ENCODE peak calls at places on chromosome 18, in five cellular contexts. One of them, this sample, is unnamed.

GRCh38 chr18:37634516-37634915 is 68.9 kb upstream of the CELF4 start:
- DNase-seq in heart left ventricle: no peak
- DNase-seq in Peyer's patch: no peak
- DNase-seq in spleen: no peak
- DNase-seq in GM12892: no peak
- DNase-seq in this sample: no peak

GRCh38 chr18:47931707-47932103 is 1.2 kb upstream of the SMAD2 start:
- DNase-seq in spleen: peak
- DNase-seq in heart left ventricle: peak
- DNase-seq in GM12892: no peak
- DNase-seq in Peyer's patch: peak
- DNase-seq in this sample: no peak

GRCh38 chr18:78713064-78713463 is 266.6 kb upstream of the SALL3 start:
- DNase-seq in GM12892: no peak
- DNase-seq in Peyer's patch: no peak
- DNase-seq in spleen: peak
- DNase-seq in heart left ventricle: no peak
- DNase-seq in this sample: no peak

GRCh38 chr18:58303363-58303762 is 259.3 kb downstream of the NEDD4L start:
- DNase-seq in spleen: no peak
- DNase-seq in GM12892: peak
- DNase-seq in Peyer's patch: no peak
- DNase-seq in heart left ventricle: no peak
- DNase-seq in this sample: no peak

GRCh38 chr18:26655614-26656400 is 107.5 kb upstream of the KCTD1 start:
- DNase-seq in GM12892: no peak
- DNase-seq in spleen: no peak
- DNase-seq in heart left ventricle: peak
- DNase-seq in Peyer's patch: no peak
- DNase-seq in this sample: peak

GRCh38 chr18:60176271-60176670 is 196.3 kb downstream of the MC4R start:
- DNase-seq in GM12892: no peak
- DNase-seq in spleen: no peak
- DNase-seq in heart left ventricle: no peak
- DNase-seq in Peyer's patch: no peak
- DNase-seq in this sample: no peak

GRCh38 chr18:6719098-6719913 is 10.2 kb upstream of the ARHGAP28 start:
- DNase-seq in Peyer's patch: no peak
- DNase-seq in spleen: no peak
- DNase-seq in heart left ventricle: no peak
- DNase-seq in GM12892: no peak
- DNase-seq in this sample: no peak

GRCh38 chr18:78292602-78293001 is 687.0 kb upstream of the SALL3 start:
- DNase-seq in Peyer's patch: no peak
- DNase-seq in GM12892: no peak
- DNase-seq in heart left ventricle: no peak
- DNase-seq in spleen: no peak
- DNase-seq in this sample: no peak

GRCh38 chr18:22052405-22053105 is 116.8 kb upstream of the GATA6 start:
- DNase-seq in spleen: no peak
- DNase-seq in heart left ventricle: no peak
- DNase-seq in Peyer's patch: peak
- DNase-seq in GM12892: no peak
- DNase-seq in this sample: no peak

GRCh38 chr18:67515987-67516431 is 511 bp downstream of the DSEL start:
- DNase-seq in Peyer's patch: peak
- DNase-seq in heart left ventricle: peak
- DNase-seq in spleen: peak
- DNase-seq in GM12892: peak
- DNase-seq in this sample: peak

GRCh38 chr18:22848618-22849017 is 84.5 kb upstream of the RBBP8 start:
- DNase-seq in GM12892: no peak
- DNase-seq in spleen: no peak
- DNase-seq in heart left ventricle: no peak
- DNase-seq in Peyer's patch: no peak
- DNase-seq in this sample: no peak

GRCh38 chr18:27315001-27315400 is 129.9 kb upstream of the CHST9 start:
- DNase-seq in GM12892: no peak
- DNase-seq in heart left ventricle: no peak
- DNase-seq in spleen: no peak
- DNase-seq in Peyer's patch: no peak
- DNase-seq in this sample: no peak

GRCh38 chr18:61764381-61764780 is 128.4 kb downstream of the RNF152 start:
- DNase-seq in GM12892: no peak
- DNase-seq in Peyer's patch: no peak
- DNase-seq in heart left ventricle: no peak
- DNase-seq in spleen: no peak
- DNase-seq in this sample: no peak

GRCh38 chr18:907171-907879 is 2.7 kb downstream of the ADCYAP1 start:
- DNase-seq in heart left ventricle: no peak
- DNase-seq in GM12892: no peak
- DNase-seq in Peyer's patch: no peak
- DNase-seq in spleen: no peak
- DNase-seq in this sample: no peak

GRCh38 chr18:48303883-48304282 is 105.3 kb downstream of the ZBTB7C start:
- DNase-seq in spleen: peak
- DNase-seq in GM12892: no peak
- DNase-seq in Peyer's patch: no peak
- DNase-seq in heart left ventricle: no peak
- DNase-seq in this sample: no peak

GRCh38 chr18:77765468-77765867 is 515.8 kb downstream of the GALR1 start:
- DNase-seq in Peyer's patch: no peak
- DNase-seq in GM12892: no peak
- DNase-seq in spleen: no peak
- DNase-seq in heart left ventricle: no peak
- DNase-seq in this sample: peak

DNA sequence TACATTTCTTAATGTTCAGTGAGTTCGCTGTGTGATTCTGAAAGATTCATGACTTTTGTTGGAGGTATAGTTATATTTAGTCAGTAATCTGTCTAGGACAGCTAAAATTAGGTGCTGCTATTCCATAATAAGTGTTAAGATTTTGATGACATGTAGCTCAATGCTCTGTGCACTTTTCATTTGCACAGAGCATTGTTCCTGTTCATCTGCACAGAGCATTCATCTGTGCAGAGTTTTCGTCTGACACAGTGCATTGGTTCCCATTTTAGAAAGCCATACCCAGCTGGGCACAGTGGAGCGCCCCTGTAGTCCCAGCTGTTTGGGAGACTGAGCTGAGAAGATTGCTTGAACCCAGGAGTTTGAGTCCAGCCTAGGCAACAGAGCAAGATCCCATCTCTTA is 8.6 kb downstream of the POLI start:
- DNase-seq in heart left ventricle: no peak
- DNase-seq in GM12892: no peak
- DNase-seq in Peyer's patch: no peak
- DNase-seq in spleen: no peak
- DNase-seq in this sample: no peak
- TF ChIP-seq POLR2A in heart left ventricle: no peak
- TF ChIP-seq POLR2A in GM12892: no peak
- TF ChIP-seq POLR2A in Peyer's patch: no peak
- TF ChIP-seq POLR2A in spleen: no peak
- TF ChIP-seq POLR2A in this sample: no peak

GRCh38 chr18:55592106-55592505 is 4.1 kb upstream of the TCF4 start:
- DNase-seq in GM12892: no peak
- DNase-seq in heart left ventricle: no peak
- DNase-seq in Peyer's patch: no peak
- DNase-seq in spleen: no peak
- DNase-seq in this sample: no peak

GRCh38 chr18:55588001-55588875 is at the start of gene TCF4:
- DNase-seq in heart left ventricle: peak
- DNase-seq in GM12892: peak
- DNase-seq in spleen: peak
- DNase-seq in Peyer's patch: peak
- DNase-seq in this sample: peak

GRCh38 chr18:55588876-55589595 is 1.0 kb upstream of the TCF4 start:
- DNase-seq in Peyer's patch: no peak
- DNase-seq in GM12892: no peak
- DNase-seq in heart left ventricle: no peak
- DNase-seq in spleen: no peak
- DNase-seq in this sample: peak

GRCh38 chr18:55587341-55588000 is 521 bp downstream of the TCF4 start:
- DNase-seq in GM12892: no peak
- DNase-seq in heart left ventricle: peak
- DNase-seq in spleen: no peak
- DNase-seq in Peyer's patch: no peak
- DNase-seq in this sample: no peak

DNA sequence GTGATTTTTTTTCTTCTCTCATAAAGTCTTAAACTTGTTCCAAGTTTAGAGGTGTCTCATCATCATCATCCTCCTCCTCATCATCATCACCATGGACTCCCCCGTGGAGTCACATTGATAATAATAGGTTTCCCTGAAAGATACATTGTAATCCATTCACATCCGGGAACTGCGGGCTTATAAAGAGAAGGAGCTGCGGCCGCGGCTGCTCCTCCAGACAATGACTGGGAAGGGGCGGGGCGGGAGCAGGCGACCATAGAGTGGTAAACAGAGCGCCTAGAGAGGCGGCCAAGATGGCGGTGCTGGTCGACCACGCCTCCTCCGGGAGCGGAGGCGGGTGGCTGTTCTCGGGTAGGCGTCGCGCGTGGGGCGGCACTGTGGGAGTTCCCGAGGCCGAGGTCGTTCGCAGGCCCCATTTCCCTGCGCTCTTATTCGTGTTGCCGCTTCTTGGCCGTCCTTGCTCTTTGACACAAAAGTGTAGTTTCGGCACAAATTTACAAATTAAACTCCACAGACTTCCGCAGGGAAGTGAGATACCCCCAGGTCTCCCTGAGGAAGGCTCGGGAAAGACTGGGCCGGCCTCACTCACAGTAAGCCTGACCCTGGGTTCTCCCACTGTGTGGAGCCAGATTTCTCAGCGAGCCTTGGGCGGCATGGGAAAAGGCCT is 1.8 kb upstream of the TCF4 start:
- DNase-seq in spleen: peak
- DNase-seq in Peyer's patch: peak
- DNase-seq in GM12892: peak
- DNase-seq in heart left ventricle: peak
- DNase-seq in this sample: peak
- TF ChIP-seq POLR2A in spleen: peak
- TF ChIP-seq POLR2A in Peyer's patch: no peak
- TF ChIP-seq POLR2A in GM12892: peak
- TF ChIP-seq POLR2A in heart left ventricle: no peak
- TF ChIP-seq POLR2A in this sample: peak

GRCh38 chr18:13175754-13176210 is 42.8 kb upstream of the LDLRAD4 start:
- DNase-seq in spleen: no peak
- DNase-seq in GM12892: no peak
- DNase-seq in Peyer's patch: peak
- DNase-seq in heart left ventricle: no peak
- DNase-seq in this sample: peak
- TF ChIP-seq POLR2A in spleen: no peak
- TF ChIP-seq POLR2A in GM12892: no peak
- TF ChIP-seq POLR2A in Peyer's patch: no peak
- TF ChIP-seq POLR2A in heart left ventricle: no peak
- TF ChIP-seq POLR2A in this sample: no peak

DNA sequence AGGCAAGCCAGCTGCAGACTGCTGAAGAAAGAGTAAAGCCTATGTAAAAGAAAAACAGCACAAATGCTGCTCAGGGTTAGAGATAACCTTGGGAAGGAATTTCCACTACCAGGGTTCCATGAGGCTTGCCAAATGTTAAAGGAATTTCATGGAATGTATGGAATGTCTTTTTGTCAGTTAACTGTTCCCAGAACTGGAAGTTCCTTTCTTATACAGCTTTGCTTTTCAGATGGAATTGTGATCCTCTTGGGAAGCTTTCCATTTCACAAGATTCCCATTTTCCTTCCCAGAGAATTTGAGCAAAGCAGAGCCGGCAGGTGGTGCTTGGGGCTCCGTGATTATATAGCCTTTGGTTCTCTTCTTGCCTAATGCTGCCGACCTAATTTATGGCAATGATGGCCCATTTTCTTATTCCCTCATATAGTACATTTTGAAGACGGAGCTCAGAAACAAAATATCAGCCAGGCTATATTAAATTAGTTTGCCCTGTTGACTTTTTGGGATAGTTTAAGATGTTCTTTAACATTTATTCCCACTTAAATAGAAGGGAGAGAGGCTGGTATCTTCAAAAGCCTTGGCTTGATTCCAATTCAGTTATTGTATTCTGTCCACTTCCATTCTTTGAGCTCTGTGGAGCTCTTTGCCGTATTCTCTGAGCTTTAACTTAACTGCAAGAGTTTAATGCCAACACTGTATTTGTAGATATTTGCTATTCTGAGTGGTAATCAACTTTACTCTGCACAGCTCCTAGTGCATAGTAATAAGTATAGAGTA is 162.3 kb downstream of the PHLPP1 start:
- DNase-seq in GM12892: no peak
- DNase-seq in heart left ventricle: no peak
- DNase-seq in Peyer's patch: no peak
- DNase-seq in spleen: no peak
- DNase-seq in this sample: no peak
- TF ChIP-seq POLR2A in GM12892: no peak
- TF ChIP-seq POLR2A in heart left ventricle: no peak
- TF ChIP-seq POLR2A in Peyer's patch: no peak
- TF ChIP-seq POLR2A in spleen: no peak
- TF ChIP-seq POLR2A in this sample: no peak

DNA sequence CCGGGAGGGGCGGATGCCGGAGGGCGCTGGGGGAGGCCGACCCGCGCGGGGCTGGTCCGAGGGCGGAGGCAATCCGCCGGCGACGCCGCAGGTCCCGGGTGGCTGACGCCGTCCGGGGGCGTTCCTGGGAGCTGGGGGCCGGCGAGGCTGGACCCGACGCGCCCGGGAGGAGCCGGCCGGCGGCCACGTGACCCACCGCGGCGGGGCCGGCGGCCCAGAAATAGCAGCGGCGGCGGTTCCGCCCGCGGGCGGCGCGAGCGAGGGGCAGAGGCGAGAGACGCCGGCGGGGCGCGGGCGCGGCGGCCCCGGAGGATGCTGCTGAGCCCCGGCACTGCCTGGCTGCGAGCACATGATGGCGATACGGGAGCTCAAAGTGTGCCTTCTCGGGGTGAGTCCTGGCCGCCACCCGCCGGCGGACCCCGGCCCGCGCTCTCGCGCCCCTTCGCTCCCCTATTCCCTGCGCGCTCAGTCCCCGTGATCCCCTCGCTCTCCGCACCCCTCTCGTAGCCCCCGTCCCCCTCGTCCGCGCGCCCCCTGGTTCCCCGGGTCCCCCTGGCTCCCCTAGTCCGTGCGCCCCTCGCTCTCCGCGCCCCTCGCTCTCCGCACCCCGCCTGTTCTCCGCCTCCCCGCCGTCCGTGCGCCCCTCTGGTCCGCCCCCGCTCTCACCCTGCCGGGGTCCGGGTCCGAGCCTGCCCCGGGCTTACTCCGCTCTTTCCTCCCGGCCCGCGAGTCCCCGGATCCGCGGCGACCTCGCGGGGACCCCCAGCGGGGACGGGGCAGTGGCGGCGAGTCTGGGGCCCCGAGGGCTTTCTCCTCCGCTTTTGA is at the start of gene RAB31:
- DNase-seq in heart left ventricle: peak
- DNase-seq in Peyer's patch: peak
- DNase-seq in GM12892: peak
- DNase-seq in spleen: peak
- DNase-seq in this sample: peak
- TF ChIP-seq POLR2A in heart left ventricle: no peak
- TF ChIP-seq POLR2A in Peyer's patch: no peak
- TF ChIP-seq POLR2A in GM12892: peak
- TF ChIP-seq POLR2A in spleen: peak
- TF ChIP-seq POLR2A in this sample: peak

This sample was measured in A549.